ENCODE peak calls at places on chromosomes 12 and 14, in eight cellular contexts. S is IMR-90, M is ovary, K is body of pancreas, O is Caco-2, V is tibial nerve, C is colonic mucosa, P is spleen. Z is an unnamed sample.

GRCh38 chr12:130104596-130105253 is 57.5 kb upstream of the FZD10 start:
- DNase-seq in P (no peak), M (peak; percentile 41), V (no peak), O (no peak), S (no peak), C (no peak), K (peak; percentile 20), Z (no peak)

GRCh38 chr12:7638064-7638763 is 27.5 kb downstream of the APOBEC1 start:
- DNase-seq in K (no peak), V (no peak), O (no peak), P (no peak), S (no peak), M (no peak), C (no peak), Z (no peak)

GRCh38 chr14:92638266-92638665 is 110.2 kb downstream of the LGMN start:
- DNase-seq in K (no peak), C (no peak), P (peak; percentile 55), O (no peak), S (no peak), V (no peak), M (no peak), Z (no peak)

GRCh38 chr14:22572562-22573058 is 16.4 kb downstream of the DAD1 start:
- DNase-seq in K (no peak), S (peak; percentile 54), O (peak; percentile 53), P (no peak), M (no peak), V (no peak), C (no peak), Z (no peak)

GRCh38 chr14:53450871-53451270 is 297.7 kb upstream of the DDHD1 start:
- DNase-seq in P (no peak), C (peak; percentile 57), M (no peak), O (no peak), K (no peak), S (no peak), V (no peak), Z (no peak)

GRCh38 chr12:52964556-52965336 is 15.8 kb downstream of the KRT18 start:
- DNase-seq in C (no peak), K (no peak), O (no peak), P (no peak), M (no peak), V (no peak), S (no peak), Z (no peak)

GRCh38 chr12:75289678-75290200 is 40.4 kb downstream of the CAPS2 start:
- DNase-seq in C (no peak), P (no peak), O (no peak), K (no peak), M (no peak), V (no peak), S (peak; percentile 31), Z (no peak)

GRCh38 chr12:119642986-119643385 is 24.9 kb upstream of the PRKAB1 start:
- DNase-seq in P (no peak), C (no peak), V (no peak), S (no peak), M (no peak), K (no peak), O (no peak), Z (no peak)

GRCh38 chr12:92312463-92312970 is 166.9 kb upstream of the BTG1 start:
- DNase-seq in V (no peak), S (no peak), O (no peak), K (no peak), M (no peak), P (no peak), C (no peak), Z (no peak)

GRCh38 chr14:85943187-85943586 is 413.2 kb downstream of the FLRT2 start:
- DNase-seq in K (no peak), M (no peak), V (no peak), P (no peak), O (no peak), C (no peak), S (no peak), Z (no peak)

GRCh38 chr12:51351913-51352532 is 5.5 kb upstream of the CELA1 start:
- DNase-seq in S (peak; percentile 66), C (peak; percentile 52), P (no peak), V (peak; percentile 31), O (peak; percentile 65), K (peak; percentile 77), M (no peak), Z (peak; percentile 58)

GRCh38 chr12:94596596-94596995 is 53.8 kb downstream of the TMCC3 start:
- DNase-seq in V (no peak), C (no peak), M (no peak), P (no peak), S (peak; percentile 6), O (no peak), K (no peak), Z (no peak)

GRCh38 chr12:25942709-25943108 is 15.8 kb upstream of the RASSF8 start:
- DNase-seq in P (no peak), K (no peak), M (no peak), V (no peak), S (peak; percentile 7), C (no peak), O (no peak), Z (no peak)

GRCh38 chr14:52355016-52355430 is 40.9 kb downstream of the PTGER2 start:
- DNase-seq in O (no peak), C (no peak), P (no peak), V (no peak), M (no peak), K (no peak), S (peak; percentile 95), Z (no peak)

GRCh38 chr12:102023343-102023930 is 38.4 kb downstream of the WASHC3 start:
- DNase-seq in V (no peak), S (peak; percentile 86), P (no peak), O (no peak), C (no peak), M (no peak), K (no peak), Z (no peak)

GRCh38 chr14:96255501-96256366 is at the start of gene BDKRB1:
- DNase-seq in C (no peak), K (no peak), P (no peak), V (no peak), O (no peak), M (no peak), S (peak; percentile 96), Z (no peak)

GRCh38 chr12:75981773-75982564 is 49.6 kb downstream of the PHLDA1 start:
- DNase-seq in M (no peak), K (peak; percentile 26), C (no peak), V (no peak), S (peak; percentile 75), O (no peak), P (no peak), Z (no peak)

GRCh38 chr12:131454418-131455217 is 256.3 kb upstream of the SFSWAP start:
- DNase-seq in P (peak; percentile 80), S (no peak), C (no peak), O (peak; percentile 71), M (peak; percentile 52), V (no peak), K (no peak), Z (peak; percentile 48)
- TF ChIP-seq CTCF in P (peak; percentile 27), S (no peak), C (peak; percentile 52), O (peak; percentile 72), M (peak; percentile 49), V (peak; percentile 83), K (peak; percentile 30), Z (peak; percentile 26)

GRCh38 chr12:124744659-124745467 is 118.8 kb downstream of the SCARB1 start:
- DNase-seq in P (no peak), V (no peak), S (no peak), O (peak; percentile 56), M (no peak), C (peak; percentile 36), K (no peak), Z (no peak)

GRCh38 chr12:124742111-124742510 is 121.6 kb downstream of the SCARB1 start:
- DNase-seq in P (no peak), C (no peak), V (no peak), M (no peak), O (no peak), K (no peak), S (no peak), Z (no peak)

GRCh38 chr12:124742702-124743101 is 121.0 kb downstream of the SCARB1 start:
- DNase-seq in K (no peak), V (no peak), P (no peak), C (no peak), M (no peak), S (no peak), O (no peak), Z (no peak)

GRCh38 chr12:124744273-124744640 is 119.4 kb downstream of the SCARB1 start:
- DNase-seq in C (no peak), V (no peak), S (no peak), O (no peak), K (no peak), P (no peak), M (no peak), Z (no peak)

DNA sequence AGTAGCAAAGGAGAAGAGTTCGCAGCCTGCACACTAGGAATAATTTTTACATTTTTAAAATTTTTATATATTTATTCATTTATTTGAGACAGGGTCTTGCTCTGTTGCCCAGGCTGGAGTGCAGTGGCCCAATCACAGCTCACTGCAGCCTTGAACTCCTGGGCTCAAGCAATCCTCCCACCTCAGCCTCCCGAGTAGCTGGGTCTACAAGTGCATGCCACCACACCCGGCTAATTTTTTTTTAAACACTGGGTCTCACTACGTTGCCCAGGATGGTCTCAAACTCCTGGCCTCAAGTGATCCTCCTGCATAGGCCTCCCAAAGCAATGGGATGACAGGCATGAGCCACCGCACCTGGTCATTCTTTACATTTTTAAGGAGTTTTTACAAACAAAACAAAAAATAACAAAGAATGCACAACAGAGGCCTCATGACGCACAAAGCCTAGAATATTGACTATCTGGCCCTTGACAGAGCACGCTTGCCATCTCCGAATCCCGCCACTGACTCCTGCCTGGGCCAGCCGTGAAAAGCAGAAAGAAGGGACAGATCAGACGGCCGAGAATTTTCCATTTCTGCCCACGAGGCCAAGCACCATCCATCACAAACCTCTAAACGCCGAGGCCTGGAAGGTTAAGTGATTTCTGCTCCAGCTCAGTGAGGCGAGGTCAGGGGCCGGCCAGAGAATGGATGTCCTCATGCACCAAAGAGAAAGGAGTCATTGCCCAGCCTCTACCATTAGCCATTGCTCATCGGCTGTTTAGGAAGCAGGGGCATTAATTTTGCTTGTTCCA is 120.0 kb downstream of the SCARB1 start:
- DNase-seq in C (no peak), P (no peak), M (no peak), O (no peak), V (no peak), S (no peak), K (no peak), Z (no peak)
- H3K4me1 ChIP-seq in C (peaks cover 18% of the 10 kb centered on the region), P (peaks cover 75% of the 10 kb centered on the region), M (peaks cover 15% of the 10 kb centered on the region), O (peaks cover 12% of the 10 kb centered on the region), V (peaks cover 7% of the 10 kb centered on the region), S (peaks cover 26% of the 10 kb centered on the region), K (peaks cover 56% of the 10 kb centered on the region), Z (peaks cover 22% of the 10 kb centered on the region)

DNA sequence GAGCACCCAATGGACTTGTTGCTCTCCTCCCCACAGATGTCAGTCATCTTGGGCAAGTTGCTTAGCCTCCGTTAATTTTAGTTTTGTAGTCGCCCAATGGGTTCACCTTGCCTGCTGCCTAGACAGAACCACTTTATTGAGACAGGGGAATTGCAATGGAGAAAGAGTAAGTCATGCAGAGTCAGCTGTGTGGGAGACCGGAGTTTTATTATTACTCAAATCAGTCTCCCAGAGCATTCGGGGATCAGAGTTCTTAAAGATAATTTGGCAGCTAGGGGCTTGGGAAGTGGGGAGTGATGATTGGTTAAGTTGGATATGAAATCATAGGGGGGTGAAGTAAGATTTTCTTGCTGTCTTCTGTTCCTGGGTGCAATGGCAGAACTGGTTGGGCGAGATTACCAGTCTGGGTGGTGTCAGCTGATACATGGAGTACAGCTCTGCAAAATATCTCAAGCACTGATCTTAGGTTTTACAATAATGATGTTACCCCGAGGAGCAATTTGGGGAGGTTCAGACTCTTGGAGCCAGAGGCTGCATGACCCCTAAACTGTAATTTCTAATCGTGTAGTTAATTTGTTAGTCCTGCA is 50.2 kb downstream of the SLC38A1 start:
- DNase-seq in K (no peak), M (no peak), O (peak; percentile 31), V (no peak), S (no peak), C (peak; percentile 34), P (no peak), Z (no peak)
- H3K4me3 ChIP-seq in K (no peak overlapping the region), M (no peak overlapping the region), O (no peak overlapping the region), V (no peak overlapping the region), S (no peak overlapping the region), C (no peak overlapping the region), P (no peak overlapping the region), Z (no peak overlapping the region)

GRCh38 chr12:78949532-78949931 is 85.0 kb downstream of the SYT1 start:
- DNase-seq in P (no peak), O (no peak), K (no peak), S (no peak), V (no peak), C (no peak), M (no peak), Z (no peak)
- TF ChIP-seq CTCF in P (no peak), O (no peak), K (no peak), S (no peak), V (no peak), C (no peak), M (no peak), Z (no peak)

Z was measured in mucosa of descending colon.